ENCODE peak calls at places on chromosomes 12 and 14, in eight cellular contexts. H is psoas muscle, X is upper lobe of right lung, L is lower leg skin, B is endothelial cell of umbilical vein, I is lower lobe of right lung, Z is AG04449, P is choroid plexus epithelial cell. M is an unnamed sample.

GRCh38 chr12:131311764-131312163 is 358.1 kb downstream of the ADGRD1 start:
- DNase-seq in B (no peak), P (no peak), H (no peak), L (no peak), X (no peak), I (no peak), Z (no peak), M (no peak)

GRCh38 chr14:62661818-62662217 is 383.4 kb downstream of the KCNH5 start:
- DNase-seq in P (no peak), L (no peak), I (no peak), Z (no peak), X (no peak), H (no peak), B (no peak), M (no peak)

GRCh38 chr14:79356040-79356439 is 855.3 kb downstream of the DIO2 start:
- DNase-seq in Z (no peak), X (no peak), H (no peak), P (peak), L (no peak), B (peak), I (no peak), M (no peak)

GRCh38 chr14:61388173-61388975 is 67.0 kb downstream of the PRKCH start:
- DNase-seq in L (no peak), P (peak), Z (no peak), X (no peak), H (no peak), I (no peak), B (peak), M (no peak)

GRCh38 chr12:48119834-48120195 is 651 bp downstream of the PFKM start:
- DNase-seq in P (no peak), H (no peak), I (no peak), X (no peak), B (no peak), Z (no peak), L (no peak), M (no peak)

GRCh38 chr12:65192963-65193516 is 23.7 kb downstream of the LEMD3 start:
- DNase-seq in X (no peak), Z (no peak), H (no peak), B (no peak), I (no peak), L (no peak), P (no peak), M (no peak)

GRCh38 chr12:70571705-70572269 is 65.4 kb downstream of the PTPRB start:
- DNase-seq in L (no peak), P (no peak), I (no peak), H (no peak), B (no peak), X (no peak), Z (no peak), M (no peak)

GRCh38 chr12:62868820-62869219 is 66.1 kb downstream of the PPM1H start:
- DNase-seq in L (no peak), X (no peak), H (no peak), P (no peak), I (no peak), Z (no peak), B (no peak), M (no peak)

GRCh38 chr14:22265319-22266140 is 323.5 kb downstream of the DAD1 start:
- DNase-seq in B (no peak), Z (no peak), I (no peak), H (no peak), L (no peak), X (no peak), P (peak), M (no peak)

GRCh38 chr12:41795910-41796309 is 348.8 kb downstream of the GXYLT1 start:
- DNase-seq in X (no peak), Z (no peak), P (no peak), B (peak), I (no peak), L (no peak), H (no peak), M (no peak)

GRCh38 chr14:52922059-52922458 is 28.8 kb downstream of the FERMT2 start:
- DNase-seq in X (no peak), L (no peak), B (no peak), H (no peak), I (no peak), P (no peak), Z (no peak), M (no peak)

GRCh38 chr14:52926994-52927393 is 23.9 kb downstream of the FERMT2 start:
- DNase-seq in Z (no peak), L (no peak), H (no peak), B (peak), X (no peak), I (no peak), P (peak), M (no peak)

GRCh38 chr14:52919971-52920370 is 30.9 kb downstream of the FERMT2 start:
- DNase-seq in I (no peak), B (peak), H (no peak), X (no peak), L (no peak), P (peak), Z (no peak), M (no peak)

GRCh38 chr14:52922656-52923055 is 28.2 kb downstream of the FERMT2 start:
- DNase-seq in X (no peak), P (peak), I (no peak), H (no peak), B (peak), L (no peak), Z (no peak), M (peak)

DNA sequence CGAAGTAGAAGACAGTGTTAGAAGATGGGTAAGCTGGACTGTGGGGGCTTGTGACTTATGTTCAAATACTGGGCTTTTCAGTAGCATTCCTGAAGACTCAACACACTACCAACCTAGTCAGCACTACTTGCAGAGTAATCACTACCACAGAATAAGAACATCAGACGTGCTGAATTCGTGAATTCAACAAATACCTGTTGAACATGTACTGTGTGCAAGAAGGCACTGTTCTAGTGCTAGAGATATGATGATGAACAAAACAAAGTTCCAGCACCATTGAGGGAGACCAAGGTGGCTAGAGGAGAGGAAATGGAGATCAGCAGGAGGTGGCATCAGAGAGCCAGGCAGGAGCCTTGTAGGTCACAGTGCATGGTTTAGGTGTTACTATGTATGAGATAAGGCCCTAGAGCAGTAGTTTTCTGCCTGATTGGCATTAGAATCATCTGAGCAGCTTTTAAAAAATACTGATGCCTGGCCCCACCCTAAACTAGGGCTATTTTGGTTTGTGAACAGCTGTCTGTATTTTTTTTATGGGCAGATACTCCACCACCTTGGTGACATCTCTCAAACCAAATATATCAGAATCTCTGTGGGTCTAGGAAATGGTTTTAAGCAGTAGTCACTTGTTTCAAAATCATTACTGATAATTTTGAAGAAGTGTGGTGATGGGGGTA is 26.8 kb downstream of the FERMT2 start:
- DNase-seq in X (no peak), P (no peak), I (no peak), H (no peak), Z (no peak), B (no peak), L (no peak), M (no peak)
- TF ChIP-seq CTCF in X (no peak), P (no peak), I (no peak), H (peak), Z (no peak), B (no peak), L (no peak), M (no peak)

GRCh38 chr14:103519043-103519836 is 3.4 kb downstream of the CKB start:
- DNase-seq in Z (no peak), H (no peak), L (no peak), P (peak), X (peak), B (no peak), I (peak), M (no peak)
- H3K4me3 ChIP-seq in Z (no peak), H (no peak), L (no peak), P (no peak), X (no peak), B (no peak), I (no peak), M (no peak)

GRCh38 chr12:79514730-79515525 is 175.8 kb downstream of the PAWR start:
- DNase-seq in X (no peak), L (no peak), P (peak), H (no peak), I (no peak), B (peak), Z (no peak), M (no peak)

GRCh38 chr12:79517363-79517762 is 173.4 kb downstream of the PAWR start:
- DNase-seq in H (no peak), Z (no peak), I (no peak), P (no peak), X (no peak), B (no peak), L (no peak), M (no peak)

GRCh38 chr12:79508622-79509021 is 182.1 kb downstream of the PAWR start:
- DNase-seq in B (no peak), P (no peak), H (no peak), L (no peak), Z (no peak), X (no peak), I (no peak), M (no peak)

GRCh38 chr12:79515526-79515935 is 175.2 kb downstream of the PAWR start:
- DNase-seq in Z (no peak), H (no peak), X (no peak), I (no peak), P (no peak), B (no peak), L (no peak), M (no peak)

DNA sequence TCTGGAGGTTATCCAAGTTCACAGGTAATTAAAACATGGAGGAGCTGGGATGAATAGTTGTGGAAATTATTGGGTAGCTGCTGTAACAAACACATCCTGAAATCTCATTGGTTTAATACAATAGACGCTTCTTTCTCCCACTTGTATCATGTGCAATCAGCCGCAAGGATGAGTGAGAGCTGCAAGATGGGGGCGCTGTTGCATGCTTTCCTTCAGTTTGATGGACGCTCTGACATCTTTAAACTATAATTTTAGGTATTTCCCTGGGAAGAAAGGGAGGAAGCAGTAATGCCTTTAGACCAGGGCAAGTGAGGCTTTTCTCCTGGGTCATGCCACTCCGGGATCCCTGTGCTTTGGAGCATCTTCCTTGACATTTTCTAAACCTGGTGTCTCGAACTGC is 178.7 kb downstream of the PAWR start:
- DNase-seq in H (no peak), X (no peak), B (no peak), L (no peak), P (no peak), I (no peak), Z (no peak), M (no peak)
- TF ChIP-seq CTCF in H (no peak), X (no peak), B (no peak), L (no peak), P (peak), I (no peak), Z (peak), M (peak)

DNA sequence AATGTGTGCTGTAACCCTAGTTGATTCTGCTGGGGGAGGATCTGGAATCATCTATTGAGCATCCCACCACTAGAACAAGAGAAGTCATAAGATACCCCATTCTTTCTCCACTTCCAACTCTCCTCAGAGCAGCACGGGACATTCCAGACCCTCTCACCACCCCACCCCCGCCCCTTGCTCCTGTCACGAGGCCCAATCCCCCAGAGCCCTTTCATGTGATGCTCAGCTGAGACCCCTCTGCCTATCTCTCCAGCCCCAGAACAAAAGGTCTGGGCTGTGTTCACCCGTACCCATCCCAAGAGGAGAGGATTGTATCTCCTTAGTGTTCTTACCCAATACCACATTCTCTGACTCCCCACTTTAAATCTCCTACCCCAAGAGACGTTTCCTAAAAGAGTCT is 602 bp downstream of the PMEL start:
- DNase-seq in P (no peak), L (no peak), Z (no peak), H (no peak), I (no peak), X (no peak), B (no peak), M (no peak)
- H3K4me3 ChIP-seq in P (no peak), L (no peak), Z (no peak), H (no peak), I (no peak), X (no peak), B (no peak), M (no peak)

GRCh38 chr14:21233457-21234076 is 35.7 kb downstream of the HNRNPC start:
- DNase-seq in Z (no peak), L (no peak), I (no peak), B (no peak), P (peak), X (no peak), H (no peak), M (no peak)
- TF ChIP-seq CTCF in Z (peak), L (no peak), I (no peak), B (peak), P (peak), X (peak), H (peak), M (peak)

GRCh38 chr12:80121661-80122060 is 22.3 kb downstream of the OTOGL start:
- DNase-seq in I (no peak), Z (no peak), L (no peak), B (no peak), X (no peak), P (peak), H (no peak), M (no peak)
- H3K4me3 ChIP-seq in I (no peak), Z (no peak), L (no peak), B (no peak), X (no peak), P (no peak), H (no peak), M (no peak)

GRCh38 chr14:25431211-25432076 is 381.5 kb upstream of the STXBP6 start:
- DNase-seq in B (no peak), X (no peak), H (no peak), Z (no peak), I (no peak), L (no peak), P (peak), M (no peak)
- TF ChIP-seq CTCF in B (no peak), X (peak), H (no peak), Z (no peak), I (peak), L (no peak), P (no peak), M (no peak)

DNA sequence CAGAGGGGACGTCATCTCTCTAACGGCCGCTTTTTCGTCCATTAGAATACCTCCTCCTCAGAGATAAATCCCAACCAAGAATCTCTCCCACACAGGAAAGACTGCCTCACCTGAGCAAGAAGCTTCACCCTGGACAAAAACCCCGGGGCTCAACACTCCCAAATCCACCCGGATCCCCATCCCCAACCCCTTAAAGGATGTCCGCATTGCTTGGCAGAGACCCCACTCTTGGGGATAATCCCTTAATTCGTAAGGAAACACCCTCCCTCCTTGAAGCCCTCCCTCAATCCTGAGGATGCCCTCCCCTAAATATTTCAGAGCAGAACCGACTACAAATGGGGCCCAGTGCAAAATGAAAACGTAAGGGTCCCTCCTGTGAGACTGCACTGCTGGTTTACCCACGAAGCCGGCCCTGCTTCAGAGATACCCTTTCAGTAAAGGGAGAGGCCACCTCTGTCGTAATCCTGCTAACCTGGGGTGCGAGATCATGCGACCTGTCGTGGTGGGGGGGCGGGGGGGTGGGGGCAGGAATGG is 657 bp upstream of the DYNLL1 start:
- DNase-seq in X (no peak), L (no peak), Z (no peak), P (peak), I (no peak), B (no peak), H (no peak), M (no peak)
- H3K4me3 ChIP-seq in X (peak), L (peak), Z (peak), P (peak), I (peak), B (peak), H (peak), M (peak)